ENCODE peak calls at places on chromosomes 5 and 9, in five cellular contexts. One of them, this sample, is unnamed.

GRCh38 chr9:17318821-17319320 is 184.0 kb downstream of the CNTLN start:
- DNase-seq in body of pancreas: no peak
- DNase-seq in adrenal gland: no peak
- DNase-seq in brain microvascular endothelial cell: no peak
- DNase-seq in tibial artery: no peak
- DNase-seq in this sample: no peak

GRCh38 chr5:115246361-115246991 is 16.2 kb downstream of the PGGT1B start:
- DNase-seq in body of pancreas: no peak
- DNase-seq in adrenal gland: no peak
- DNase-seq in brain microvascular endothelial cell: no peak
- DNase-seq in tibial artery: no peak
- DNase-seq in this sample: no peak

GRCh38 chr9:135134253-135135028 is 47.0 kb downstream of the OLFM1 start:
- DNase-seq in body of pancreas: peak
- DNase-seq in adrenal gland: no peak
- DNase-seq in brain microvascular endothelial cell: no peak
- DNase-seq in tibial artery: no peak
- DNase-seq in this sample: no peak

GRCh38 chr5:77906806-77907205 is 130.7 kb upstream of the TBCA start:
- DNase-seq in body of pancreas: no peak
- DNase-seq in adrenal gland: no peak
- DNase-seq in brain microvascular endothelial cell: no peak
- DNase-seq in tibial artery: no peak
- DNase-seq in this sample: no peak

GRCh38 chr5:34587355-34588241 is 68.5 kb upstream of the RAI14 start:
- DNase-seq in body of pancreas: no peak
- DNase-seq in adrenal gland: no peak
- DNase-seq in brain microvascular endothelial cell: peak
- DNase-seq in tibial artery: no peak
- DNase-seq in this sample: no peak

GRCh38 chr5:143499480-143500114 is 96.1 kb upstream of the NR3C1 start:
- DNase-seq in body of pancreas: no peak
- DNase-seq in adrenal gland: no peak
- DNase-seq in brain microvascular endothelial cell: no peak
- DNase-seq in tibial artery: no peak
- DNase-seq in this sample: no peak

GRCh38 chr5:115179959-115180709 is 10.4 kb upstream of the TRIM36 start:
- DNase-seq in body of pancreas: no peak
- DNase-seq in adrenal gland: peak
- DNase-seq in brain microvascular endothelial cell: peak
- DNase-seq in tibial artery: no peak
- DNase-seq in this sample: peak

GRCh38 chr5:73182282-73182681 is 9.3 kb downstream of the TMEM174 start:
- DNase-seq in body of pancreas: no peak
- DNase-seq in adrenal gland: no peak
- DNase-seq in brain microvascular endothelial cell: no peak
- DNase-seq in tibial artery: no peak
- DNase-seq in this sample: no peak

GRCh38 chr5:35651002-35651756 is 33.5 kb downstream of the SPEF2 start:
- DNase-seq in body of pancreas: peak
- DNase-seq in adrenal gland: peak
- DNase-seq in brain microvascular endothelial cell: peak
- DNase-seq in tibial artery: no peak
- DNase-seq in this sample: no peak

GRCh38 chr9:81847181-81847915 is 80.9 kb upstream of the SPATA31D4 start:
- DNase-seq in body of pancreas: no peak
- DNase-seq in adrenal gland: no peak
- DNase-seq in brain microvascular endothelial cell: no peak
- DNase-seq in tibial artery: no peak
- DNase-seq in this sample: no peak

GRCh38 chr9:6805532-6805931 is 47.8 kb downstream of the KDM4C start:
- DNase-seq in body of pancreas: no peak
- DNase-seq in adrenal gland: peak
- DNase-seq in brain microvascular endothelial cell: peak
- DNase-seq in tibial artery: no peak
- DNase-seq in this sample: peak

GRCh38 chr9:133144887-133145466 is 18.7 kb downstream of the GBGT1 start:
- DNase-seq in body of pancreas: no peak
- DNase-seq in adrenal gland: no peak
- DNase-seq in brain microvascular endothelial cell: no peak
- DNase-seq in tibial artery: no peak
- DNase-seq in this sample: no peak
- H3K27ac ChIP-seq in body of pancreas: no peak
- H3K27ac ChIP-seq in adrenal gland: no peak
- H3K27ac ChIP-seq in brain microvascular endothelial cell: no peak
- H3K27ac ChIP-seq in tibial artery: no peak
- H3K27ac ChIP-seq in this sample: no peak

DNA sequence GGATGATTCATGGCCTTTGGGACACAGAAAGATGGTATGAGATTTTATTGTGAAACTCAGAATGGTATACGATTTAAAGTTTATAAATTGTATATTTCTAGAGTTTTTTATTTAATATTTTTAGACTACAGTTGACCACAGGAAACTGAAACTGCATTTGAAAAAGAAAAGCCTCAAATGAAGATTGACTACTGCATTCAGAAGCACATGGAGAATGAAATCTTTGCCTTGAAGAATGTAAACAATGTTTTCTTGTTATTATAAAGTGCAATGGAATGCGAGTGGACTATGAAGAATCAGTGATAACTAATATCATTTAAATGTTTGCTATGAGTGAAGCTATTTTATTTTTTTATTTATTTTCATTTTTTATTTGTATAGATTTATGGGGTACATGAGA is 169.1 kb upstream of the CDH18 start:
- DNase-seq in body of pancreas: no peak
- DNase-seq in adrenal gland: no peak
- DNase-seq in brain microvascular endothelial cell: no peak
- DNase-seq in tibial artery: no peak
- DNase-seq in this sample: no peak
- H3K27ac ChIP-seq in body of pancreas: no peak
- H3K27ac ChIP-seq in adrenal gland: no peak
- H3K27ac ChIP-seq in brain microvascular endothelial cell: no peak
- H3K27ac ChIP-seq in tibial artery: no peak
- H3K27ac ChIP-seq in this sample: no peak

DNA sequence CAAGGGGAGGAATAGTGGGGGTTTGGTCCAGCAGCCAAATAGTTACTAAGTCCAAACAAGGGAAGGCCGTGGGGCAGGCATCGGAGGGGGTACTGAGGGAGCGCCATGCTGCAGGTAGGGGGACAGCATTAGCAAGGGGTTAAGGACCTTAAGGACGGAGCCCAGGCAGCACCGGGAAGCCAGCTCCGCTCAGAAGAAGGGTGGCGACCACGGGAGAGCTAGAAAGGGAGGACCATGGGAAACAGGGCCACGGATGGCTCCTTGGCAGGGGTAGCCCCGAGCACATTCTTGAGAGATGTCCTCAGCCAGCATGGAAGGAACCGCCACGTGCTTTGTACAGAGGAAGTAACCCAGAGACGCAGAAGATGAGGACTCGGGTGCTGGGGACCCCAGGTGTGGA is 76.2 kb upstream of the STXBP1 start:
- DNase-seq in body of pancreas: peak
- DNase-seq in adrenal gland: no peak
- DNase-seq in brain microvascular endothelial cell: peak
- DNase-seq in tibial artery: no peak
- DNase-seq in this sample: no peak
- H3K27ac ChIP-seq in body of pancreas: no peak
- H3K27ac ChIP-seq in adrenal gland: no peak
- H3K27ac ChIP-seq in brain microvascular endothelial cell: peak
- H3K27ac ChIP-seq in tibial artery: peak
- H3K27ac ChIP-seq in this sample: peak

GRCh38 chr9:92790542-92791527 is 26.2 kb upstream of the BICD2 start:
- DNase-seq in body of pancreas: peak
- DNase-seq in adrenal gland: peak
- DNase-seq in brain microvascular endothelial cell: peak
- DNase-seq in tibial artery: peak
- DNase-seq in this sample: peak
- H3K27ac ChIP-seq in body of pancreas: no peak
- H3K27ac ChIP-seq in adrenal gland: no peak
- H3K27ac ChIP-seq in brain microvascular endothelial cell: no peak
- H3K27ac ChIP-seq in tibial artery: no peak
- H3K27ac ChIP-seq in this sample: no peak